ENCODE peak calls at places on chromosomes 3 and 15, in six cellular contexts. X is activated CD4-positive, alpha-beta T cell treated with anti-CD3 and anti-CD28 coated beads for 4 hours; D is activated gamma-delta T cell treated with Interleukin-2 at 50 U/mL for 16 hours; N is cardiac fibroblast; T is colonic mucosa; E is activated naive CD4-positive, alpha-beta T cell. Z is an unnamed sample.

GRCh38 chr3:152389316-152389934 is 120.7 kb downstream of the MBNL1 start:
- DNase-seq in E (no peak), T (no peak), X (no peak), D (no peak), N (no peak), Z (no peak)

GRCh38 chr3:168094877-168095610 is 680 bp downstream of the GOLIM4 start:
- DNase-seq in D (peak; percentile 32), E (no peak), N (peak; percentile 78), T (peak; percentile 71), X (peak; percentile 1), Z (peak; percentile 68)

GRCh38 chr3:88149146-88149515 is 628 bp upstream of the C3orf38 start:
- DNase-seq in X (no peak), N (peak; percentile 51), E (no peak), T (no peak), D (no peak), Z (peak; percentile 11)

GRCh38 chr15:60020736-60021135 is 16.6 kb downstream of the FOXB1 start:
- DNase-seq in T (no peak), E (no peak), N (no peak), D (no peak), X (no peak), Z (no peak)

GRCh38 chr15:47708595-47708994 is 8.7 kb upstream of the SEMA6D start:
- DNase-seq in T (peak; percentile 57), N (no peak), E (no peak), X (no peak), D (no peak), Z (no peak)

GRCh38 chr3:146195030-146195429 is 34.0 kb upstream of the PLOD2 start:
- DNase-seq in T (no peak), X (no peak), N (no peak), D (no peak), E (no peak), Z (no peak)

GRCh38 chr3:140896997-140897396 is 44.6 kb upstream of the SLC25A36 start:
- DNase-seq in N (peak; percentile 22), D (no peak), T (no peak), X (no peak), E (no peak), Z (peak; percentile 33)

GRCh38 chr3:2578560-2578959 is 479.9 kb downstream of the CNTN4 start:
- DNase-seq in T (no peak), N (no peak), E (peak; percentile 0), D (no peak), X (no peak), Z (no peak)

GRCh38 chr3:64414043-64414442 is 188.8 kb upstream of the PRICKLE2 start:
- DNase-seq in E (no peak), D (no peak), X (no peak), N (no peak), T (no peak), Z (no peak)

GRCh38 chr15:81151389-81151788 is 17.3 kb downstream of the CFAP161 start:
- DNase-seq in T (no peak), N (no peak), D (no peak), E (no peak), X (no peak), Z (no peak)

GRCh38 chr15:87687176-87687890 is 569.2 kb downstream of the NTRK3 start:
- DNase-seq in D (no peak), T (no peak), X (no peak), N (no peak), E (no peak), Z (no peak)

GRCh38 chr3:64518496-64518895 is 169.3 kb downstream of the ADAMTS9 start:
- DNase-seq in D (no peak), T (no peak), N (no peak), E (no peak), X (no peak), Z (no peak)

GRCh38 chr15:68015244-68015643 is 38.9 kb upstream of the PIAS1 start:
- DNase-seq in X (no peak), E (no peak), N (no peak), D (no peak), T (no peak), Z (no peak)

GRCh38 chr3:177694316-177694715 is 497.0 kb upstream of the TBL1XR1 start:
- DNase-seq in N (peak; percentile 80), E (no peak), T (no peak), X (no peak), D (no peak), Z (peak; percentile 62)

GRCh38 chr3:55180936-55181535 is 253.2 kb upstream of the LRTM1 start:
- DNase-seq in N (peak; percentile 75), X (no peak), T (peak; percentile 30), D (no peak), E (no peak), Z (peak; percentile 48)

GRCh38 chr3:190070623-190071347 is 49.9 kb downstream of the P3H2 start:
- DNase-seq in N (no peak), X (no peak), D (no peak), T (no peak), E (no peak), Z (peak; percentile 76)

GRCh38 chr15:67174864-67175573 is 79.4 kb downstream of the AAGAB start:
- DNase-seq in E (no peak), X (peak; percentile 36), N (peak; percentile 65), D (no peak), T (peak; percentile 55), Z (peak; percentile 74)

GRCh38 chr3:160665231-160665630 is 11.7 kb upstream of the ARL14 start:
- DNase-seq in E (no peak), T (no peak), N (no peak), D (no peak), X (no peak), Z (no peak)

GRCh38 chr3:110526732-110527727 is 544.6 kb upstream of the NECTIN3 start:
- DNase-seq in D (no peak), N (peak; percentile 98), T (no peak), X (no peak), E (no peak), Z (peak; percentile 98)

GRCh38 chr15:27833974-27834373 is 265.1 kb downstream of the OCA2 start:
- DNase-seq in D (no peak), N (no peak), T (no peak), E (no peak), X (no peak), Z (no peak)

GRCh38 chr3:32009101-32009500 is 27.6 kb downstream of the ZNF860 start:
- DNase-seq in D (no peak), E (no peak), N (peak; percentile 50), T (no peak), X (no peak), Z (peak; percentile 17)

Z was measured in iris pigment epithelial cell.